ENCODE peak calls at places on chromosomes 7 and 10, in seven cellular contexts. X is A549, C is right lobe of liver, I is PC-9, A is stomach, W is hepatocyte, Z is GM10248. D is an unnamed sample.

GRCh38 chr10:77939561-77940001 is 13.0 kb upstream of the DLG5 start:
- DNase-seq in X (no peak), C (no peak), I (no peak), A (peak), W (peak), Z (no peak), D (no peak)

GRCh38 chr7:1671876-1672451 is 1.9 kb downstream of the ELFN1 start:
- DNase-seq in X (no peak), C (no peak), I (no peak), A (no peak), W (peak), Z (peak), D (peak)

GRCh38 chr10:9010093-9010492 is 955.6 kb downstream of the GATA3 start:
- DNase-seq in X (no peak), C (no peak), I (no peak), A (no peak), W (no peak), Z (no peak), D (no peak)

GRCh38 chr7:15459018-15459621 is 102.7 kb downstream of the AGMO start:
- DNase-seq in X (no peak), C (no peak), I (no peak), A (no peak), W (no peak), Z (no peak), D (no peak)

GRCh38 chr10:93876391-93876790 is 17.4 kb upstream of the SLC35G1 start:
- DNase-seq in X (no peak), C (no peak), I (no peak), A (no peak), W (no peak), Z (no peak), D (no peak)

GRCh38 chr7:2903686-2904162 is 59.6 kb upstream of the GNA12 start:
- DNase-seq in X (no peak), C (no peak), I (no peak), A (no peak), W (no peak), Z (no peak), D (no peak)

GRCh38 chr10:30207485-30208052 is 141.5 kb downstream of the MTPAP start:
- DNase-seq in X (no peak), C (no peak), I (peak), A (no peak), W (no peak), Z (no peak), D (no peak)

GRCh38 chr10:73517166-73517888 is 21.5 kb upstream of the PPP3CB start:
- DNase-seq in X (no peak), C (no peak), I (peak), A (no peak), W (no peak), Z (no peak), D (no peak)

GRCh38 chr10:13271552-13272163 is 28.2 kb downstream of the PHYH start:
- DNase-seq in X (peak), C (peak), I (peak), A (peak), W (peak), Z (peak), D (peak)

GRCh38 chr7:149171894-149172533 is 23.3 kb upstream of the ZNF282 start:
- DNase-seq in X (peak), C (no peak), I (peak), A (no peak), W (no peak), Z (no peak), D (no peak)

GRCh38 chr10:34474060-34474376 is 341.1 kb downstream of the PARD3 start:
- DNase-seq in X (peak), C (no peak), I (no peak), A (no peak), W (peak), Z (no peak), D (no peak)

GRCh38 chr10:6445671-6446278 is 134.3 kb downstream of the PRKCQ start:
- DNase-seq in X (peak), C (peak), I (peak), A (peak), W (peak), Z (peak), D (peak)

GRCh38 chr7:35596061-35596460 is 98.9 kb downstream of the HERPUD2 start:
- DNase-seq in X (no peak), C (no peak), I (no peak), A (no peak), W (no peak), Z (no peak), D (no peak)

GRCh38 chr7:35802649-35803048 is 1.8 kb downstream of the SEPTIN7 start:
- DNase-seq in X (no peak), C (no peak), I (no peak), A (no peak), W (no peak), Z (peak), D (peak)

GRCh38 chr10:129097776-129098175 is 369.3 kb upstream of the MGMT start:
- DNase-seq in X (no peak), C (no peak), I (no peak), A (no peak), W (no peak), Z (no peak), D (no peak)

GRCh38 chr7:140661124-140661523 is 11.6 kb upstream of the ADCK2 start:
- DNase-seq in X (no peak), C (no peak), I (no peak), A (no peak), W (no peak), Z (no peak), D (no peak)

GRCh38 chr10:102120142-102120986 is at the start of gene LDB1:
- DNase-seq in X (peak), C (peak), I (peak), A (peak), W (peak), Z (peak), D (peak)
- TF ChIP-seq CTCF in X (peak), C (peak), I (no peak), A (no peak), W (peak), Z (no peak), D (no peak)

DNA sequence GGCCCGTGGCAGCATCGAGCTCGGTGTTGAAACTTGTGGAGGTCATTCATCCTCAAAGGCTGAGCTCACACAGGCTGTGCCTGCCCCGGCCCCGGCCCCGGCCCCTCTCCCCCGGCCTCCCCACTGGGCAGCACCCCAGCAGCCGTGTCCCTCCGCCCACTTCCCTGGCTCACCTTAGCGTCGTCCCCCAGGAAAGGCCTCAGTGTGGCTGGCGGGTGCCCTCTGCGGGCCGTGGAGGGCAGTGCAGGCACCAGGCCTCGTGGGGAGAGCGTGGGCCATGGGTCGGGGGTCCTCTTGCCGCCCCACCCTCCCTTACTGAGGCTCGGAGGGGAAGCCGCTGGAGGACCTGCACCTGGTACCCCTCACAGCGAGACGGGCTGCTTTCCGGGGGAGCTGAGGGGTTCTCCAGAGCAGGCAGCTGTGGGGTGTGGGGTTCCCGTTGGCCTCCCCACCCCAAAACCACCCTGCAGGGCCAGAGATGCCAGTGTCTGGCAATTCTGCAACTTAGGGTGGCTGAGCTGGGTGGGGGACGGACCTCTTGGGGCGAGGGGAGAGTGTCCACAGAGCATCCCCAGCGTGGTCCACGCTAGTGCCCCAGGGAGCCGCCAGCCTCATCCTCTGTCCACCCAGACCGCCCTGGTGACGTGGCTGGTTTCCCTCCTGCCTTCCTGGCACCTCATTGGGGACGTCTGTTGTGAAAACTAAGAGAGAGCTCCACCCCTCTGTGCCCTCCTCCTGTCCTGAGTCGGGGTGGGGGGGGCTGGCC is 44.2 kb upstream of the DPYSL4 start:
- DNase-seq in X (peak), C (peak), I (peak), A (peak), W (peak), Z (peak), D (peak)
- TF ChIP-seq CTCF in X (peak), C (peak), I (peak), A (peak), W (peak), Z (peak), D (peak)

DNA sequence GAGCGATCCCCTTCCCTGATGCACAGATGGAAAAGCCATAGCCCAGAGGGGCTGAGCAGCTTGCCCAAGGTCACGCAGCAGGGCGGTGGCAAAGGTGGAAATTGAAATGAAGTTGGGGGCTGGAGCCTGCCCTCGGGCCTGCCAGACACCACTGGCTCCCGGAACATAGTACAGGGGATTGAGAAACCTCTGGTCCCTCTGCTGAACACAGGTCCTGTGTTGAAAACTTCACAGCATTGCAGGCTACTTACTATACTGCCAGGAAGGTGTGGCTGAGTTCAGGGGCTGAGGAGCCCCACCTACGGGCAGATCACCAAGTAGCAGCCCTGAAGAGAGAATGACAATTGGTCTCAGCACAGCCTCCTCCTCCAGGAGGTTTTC is 326.7 kb downstream of the PLXNA4 start:
- DNase-seq in X (peak), C (no peak), I (no peak), A (peak), W (peak), Z (no peak), D (peak)
- TF ChIP-seq CTCF in X (peak), C (no peak), I (no peak), A (peak), W (peak), Z (no peak), D (peak)

DNA sequence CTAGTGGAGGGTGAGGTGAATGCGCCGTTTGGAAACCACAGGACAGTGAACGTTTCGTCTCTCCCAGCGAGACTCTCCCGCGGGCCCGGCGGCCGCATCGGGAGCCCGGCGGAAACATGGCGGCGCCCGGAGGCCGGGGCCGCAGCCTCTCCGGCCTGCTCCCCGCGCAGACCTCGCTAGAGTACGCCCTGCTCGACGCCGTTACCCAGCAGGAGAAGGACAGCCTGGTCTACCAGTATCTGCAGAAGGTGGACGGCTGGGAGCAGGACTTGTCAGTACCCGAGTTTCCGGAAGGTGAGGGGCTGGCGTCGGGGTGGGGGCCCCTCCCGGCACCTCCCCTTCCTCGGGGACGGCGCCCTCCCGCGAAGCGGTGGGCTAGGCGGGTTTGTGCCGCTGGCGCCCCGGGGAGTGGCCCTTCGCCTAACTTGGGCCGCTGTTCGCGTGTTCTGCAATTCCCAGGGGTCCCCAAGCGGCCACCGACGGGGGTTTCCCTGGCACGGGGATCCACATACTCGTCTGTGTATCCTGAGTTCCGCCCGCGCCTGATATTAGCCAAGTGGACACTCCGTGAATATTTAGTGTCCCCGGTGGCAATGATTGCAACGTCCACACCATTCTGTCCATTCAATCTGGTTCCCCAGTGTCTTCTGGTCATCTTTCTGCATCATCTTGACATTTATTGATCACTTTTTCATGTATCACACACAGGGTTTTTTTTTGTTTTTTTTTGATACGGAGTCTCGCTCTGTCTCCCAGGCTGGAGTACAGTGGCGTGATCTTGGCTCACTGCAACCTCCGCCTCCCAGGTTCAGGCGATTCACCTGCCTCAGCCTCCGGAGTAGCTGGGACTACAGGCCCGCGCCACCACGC is 531 bp downstream of the NHLRC2 start:
- DNase-seq in X (peak), C (peak), I (peak), A (peak), W (peak), Z (peak), D (peak)
- TF ChIP-seq CTCF in X (no peak), C (peak), I (no peak), A (peak), W (peak), Z (no peak), D (peak)

GRCh38 chr7:143494622-143495021 is 16.9 kb downstream of the TAS2R41 start:
- DNase-seq in X (peak), C (no peak), I (no peak), A (no peak), W (no peak), Z (no peak), D (no peak)
- TF ChIP-seq CTCF in X (no peak), C (no peak), I (no peak), A (no peak), W (no peak), Z (no peak), D (no peak)

GRCh38 chr7:68725843-68726242 is 872.4 kb upstream of the AUTS2 start:
- DNase-seq in X (no peak), C (no peak), I (no peak), A (no peak), W (no peak), Z (no peak), D (no peak)
- TF ChIP-seq CTCF in X (peak), C (no peak), I (no peak), A (no peak), W (no peak), Z (no peak), D (no peak)

GRCh38 chr10:23340346-23340745 is 4.3 kb downstream of the C10orf67 start:
- DNase-seq in X (no peak), C (no peak), I (no peak), A (no peak), W (no peak), Z (no peak), D (no peak)

GRCh38 chr10:23338886-23339285 is 5.7 kb downstream of the C10orf67 start:
- DNase-seq in X (no peak), C (no peak), I (no peak), A (no peak), W (no peak), Z (no peak), D (no peak)

GRCh38 chr10:23341004-23341403 is 3.6 kb downstream of the C10orf67 start:
- DNase-seq in X (no peak), C (no peak), I (no peak), A (no peak), W (no peak), Z (no peak), D (no peak)

GRCh38 chr10:23337616-23338015 is 7.0 kb downstream of the C10orf67 start:
- DNase-seq in X (no peak), C (no peak), I (no peak), A (no peak), W (no peak), Z (no peak), D (no peak)

DNA sequence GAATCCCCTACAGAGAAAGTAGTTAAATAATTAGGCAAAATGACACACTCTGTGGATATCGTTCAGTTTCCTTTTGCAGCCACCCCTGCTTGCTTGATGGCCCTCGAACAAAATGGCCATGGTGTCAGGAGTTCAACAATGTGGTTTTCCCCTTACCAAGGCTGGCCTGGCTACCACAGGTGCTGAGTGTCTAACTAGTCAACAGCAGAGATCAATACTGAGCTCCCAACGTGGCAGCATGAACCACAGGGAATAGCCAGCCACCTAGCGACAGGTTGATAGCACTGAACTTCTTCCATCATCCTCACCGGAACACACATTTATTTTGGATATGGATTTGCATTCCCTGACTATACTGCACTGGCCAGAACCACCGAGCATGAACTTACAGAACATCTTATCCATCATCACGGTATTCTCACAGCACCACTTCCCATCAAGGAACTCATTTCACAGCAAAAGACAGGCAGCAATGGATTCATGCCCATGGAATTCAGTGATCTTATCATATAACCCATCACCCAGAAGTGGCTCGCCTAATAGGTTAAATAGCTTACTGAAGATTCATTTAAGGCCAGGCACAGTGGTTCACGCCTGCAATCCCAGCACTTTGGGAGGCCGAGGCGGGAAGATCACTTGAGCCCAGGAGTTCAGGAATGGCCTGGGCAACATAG is 6.3 kb downstream of the C10orf67 start:
- DNase-seq in X (no peak), C (peak), I (peak), A (no peak), W (peak), Z (no peak), D (no peak)
- TF ChIP-seq CTCF in X (no peak), C (peak), I (peak), A (no peak), W (no peak), Z (no peak), D (no peak)

DNA sequence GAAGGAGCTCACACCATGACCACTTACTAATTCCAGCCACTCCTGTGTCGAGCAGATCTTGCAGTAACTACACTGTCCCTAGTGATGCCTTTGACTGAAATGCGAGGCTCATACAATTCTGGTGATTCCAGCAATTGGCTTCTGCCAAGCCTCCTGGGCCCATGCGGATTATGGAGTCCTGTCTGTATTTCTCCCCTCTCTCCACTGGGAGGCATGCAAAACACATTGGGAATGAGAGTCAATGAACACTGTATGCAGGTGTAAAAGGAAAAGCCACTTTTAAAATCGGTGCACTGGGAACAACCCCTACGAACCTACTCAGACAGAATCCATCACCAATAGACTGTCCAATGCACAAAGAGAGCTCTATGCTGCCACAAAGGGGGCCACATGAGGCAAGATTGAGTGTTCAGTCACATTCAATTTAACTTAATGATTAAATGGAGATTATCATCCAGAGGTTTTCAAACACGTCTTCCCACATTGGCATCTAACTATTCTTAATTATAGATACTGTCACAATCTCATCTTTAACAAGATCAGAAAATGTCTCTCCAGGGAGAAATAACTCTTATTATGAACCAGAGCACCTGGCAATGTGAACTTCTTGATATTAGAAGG is 550.6 kb downstream of the GLRX3 start:
- DNase-seq in X (no peak), C (no peak), I (no peak), A (no peak), W (peak), Z (no peak), D (no peak)
- TF ChIP-seq CTCF in X (no peak), C (no peak), I (no peak), A (no peak), W (peak), Z (no peak), D (no peak)

D was measured in GM13977.